ENCODE peak calls at places on chromosomes 12 and 14, in nine cellular contexts. Z is NCI-H1930; E is stimulated activated naive CD4-positive, alpha-beta T cell; M is stimulated activated CD4-positive, alpha-beta T cell treated with anti-CD3 and anti-CD28 coated beads, Interleukin-1b, Interleukin-23, amount 100 ng/mL, for 1 hour; C is right cardiac atrium; L is ACHN; J is cardiac fibroblast; S is activated B cell treated with CpG ODN at 0.5 μM for 24 hours; W is erythroblast. G is an unnamed sample.

GRCh38 chr12:18677189-18677588 is 60.6 kb downstream of the PLCZ1 start:
- DNase-seq in Z (no peak), E (no peak), M (no peak), C (no peak), L (no peak), J (peak), S (no peak), W (no peak), G (no peak)

GRCh38 chr12:53454710-53455109 is 2.8 kb downstream of the PCBP2 start:
- DNase-seq in Z (no peak), E (no peak), M (no peak), C (no peak), L (no peak), J (no peak), S (no peak), W (no peak), G (no peak)

GRCh38 chr12:47079365-47079893 is at the start of gene PCED1B:
- DNase-seq in Z (peak), E (peak), M (no peak), C (peak), L (peak), J (peak), S (no peak), W (peak), G (peak)

GRCh38 chr14:52995998-52996397 is 45.1 kb upstream of the FERMT2 start:
- DNase-seq in Z (no peak), E (no peak), M (no peak), C (no peak), L (no peak), J (no peak), S (no peak), W (no peak), G (no peak)

GRCh38 chr14:101927859-101928258 is 36.5 kb upstream of the DYNC1H1 start:
- DNase-seq in Z (no peak), E (no peak), M (no peak), C (peak), L (no peak), J (peak), S (no peak), W (no peak), G (no peak)

GRCh38 chr14:96502621-96503251 is 554 bp downstream of the PAPOLA start:
- DNase-seq in Z (no peak), E (no peak), M (no peak), C (peak), L (peak), J (peak), S (no peak), W (peak), G (no peak)

GRCh38 chr12:83537428-83538053 is 850.8 kb downstream of the TMTC2 start:
- DNase-seq in Z (no peak), E (no peak), M (no peak), C (no peak), L (no peak), J (no peak), S (no peak), W (no peak), G (no peak)

GRCh38 chr12:50050410-50051280 is 6.8 kb upstream of the ASIC1 start:
- DNase-seq in Z (no peak), E (no peak), M (no peak), C (peak), L (no peak), J (peak), S (no peak), W (peak), G (no peak)

GRCh38 chr14:34632451-34632850 is 2.5 kb upstream of the SNX6 start:
- DNase-seq in Z (no peak), E (no peak), M (no peak), C (no peak), L (no peak), J (no peak), S (no peak), W (no peak), G (no peak)

GRCh38 chr12:78483767-78484315 is 380.7 kb upstream of the SYT1 start:
- DNase-seq in Z (peak), E (no peak), M (no peak), C (peak), L (no peak), J (no peak), S (no peak), W (no peak), G (no peak)

GRCh38 chr14:98901511-98902205 is 370.3 kb downstream of the BCL11B start:
- DNase-seq in Z (no peak), E (no peak), M (no peak), C (no peak), L (no peak), J (no peak), S (no peak), W (no peak), G (no peak)